ENCODE peak calls at places on chromosomes 1 and 21, in six cellular contexts. X, Q, R, Z, J and F are unnamed samples.

GRCh38 chr1:104932949-104933679 is 1183.4 kb downstream of the AMY1C start:
- DNase-seq in R (no peak), X (no peak), J (no peak), Q (no peak), Z (no peak), F (no peak)

GRCh38 chr1:236568285-236568894 is 35.9 kb downstream of the HEATR1 start:
- DNase-seq in J (no peak), R (no peak), Q (no peak), Z (no peak), X (no peak), F (no peak)

GRCh38 chr1:30981172-30981571 is 72.6 kb upstream of the SDC3 start:
- DNase-seq in Z (no peak), X (no peak), Q (no peak), R (no peak), J (no peak), F (no peak)

GRCh38 chr21:43919871-43920801 is 55.1 kb downstream of the AGPAT3 start:
- DNase-seq in R (no peak), Z (no peak), X (peak), J (no peak), Q (peak), F (no peak)

GRCh38 chr1:92473781-92474495 is 12.8 kb downstream of the GFI1 start:
- DNase-seq in J (no peak), Q (no peak), R (no peak), X (no peak), Z (no peak), F (no peak)

GRCh38 chr1:102836991-102837390 is 271.3 kb downstream of the COL11A1 start:
- DNase-seq in Z (no peak), Q (no peak), R (no peak), J (no peak), X (no peak), F (no peak)

GRCh38 chr1:17724150-17724549 is 31.0 kb upstream of the ACTL8 start:
- DNase-seq in Z (no peak), R (no peak), J (no peak), X (no peak), Q (no peak), F (no peak)

GRCh38 chr1:199218065-199218464 is 579.2 kb downstream of the PTPRC start:
- DNase-seq in J (no peak), Z (no peak), Q (no peak), R (no peak), X (no peak), F (no peak)

GRCh38 chr1:63914706-63915105 is 140.9 kb downstream of the ROR1 start:
- DNase-seq in Z (no peak), R (no peak), X (no peak), J (no peak), Q (no peak), F (no peak)

GRCh38 chr1:237241038-237241437 is 199.1 kb downstream of the RYR2 start:
- DNase-seq in X (no peak), R (no peak), Q (no peak), J (no peak), Z (no peak), F (no peak)

GRCh38 chr1:179816196-179816960 is 61.2 kb downstream of the TOR1AIP2 start:
- DNase-seq in R (no peak), J (no peak), Z (no peak), Q (no peak), X (no peak), F (no peak)

GRCh38 chr1:202173993-202174392 is 13.6 kb upstream of the PTPN7 start:
- DNase-seq in X (no peak), R (no peak), Z (no peak), Q (no peak), J (no peak), F (no peak)

GRCh38 chr1:55474168-55474786 is 259.1 kb upstream of the USP24 start:
- DNase-seq in J (peak), Z (no peak), R (no peak), X (no peak), Q (no peak), F (no peak)

GRCh38 chr1:145887631-145888030 is 2.0 kb upstream of the ANKRD35 start:
- DNase-seq in Q (no peak), J (no peak), R (peak), Z (no peak), X (no peak), F (no peak)

GRCh38 chr1:38477811-38478210 is 381.8 kb downstream of the RRAGC start:
- DNase-seq in Q (no peak), J (no peak), R (no peak), Z (no peak), X (no peak), F (no peak)

GRCh38 chr1:30840904-30841598 is 67.5 kb downstream of the SDC3 start:
- DNase-seq in Q (no peak), X (no peak), J (no peak), Z (no peak), R (no peak), F (no peak)

GRCh38 chr1:78840447-78841251 is 165.9 kb downstream of the ADGRL4 start:
- DNase-seq in X (peak), J (peak), Z (no peak), Q (no peak), R (no peak), F (no peak)

GRCh38 chr1:26094677-26095383 is 16.8 kb upstream of the PDIK1L start:
- DNase-seq in J (peak), Z (no peak), Q (no peak), R (no peak), X (peak), F (no peak)

GRCh38 chr1:165369255-165369848 is 12.8 kb upstream of the LMX1A start:
- DNase-seq in Q (no peak), J (peak), Z (no peak), X (peak), R (peak), F (peak)
- TF ChIP-seq TAF1 in Q (no peak), J (no peak), Z (no peak), X (no peak), R (no peak), F (no peak)

GRCh38 chr1:159014003-159014571 is 4.4 kb downstream of the IFI16 start:
- DNase-seq in Z (no peak), X (no peak), R (no peak), Q (no peak), J (no peak), F (no peak)

GRCh38 chr1:159011701-159012100 is 2.0 kb downstream of the IFI16 start:
- DNase-seq in R (no peak), Q (no peak), X (no peak), J (no peak), Z (no peak), F (no peak)

GRCh38 chr1:159014851-159015250 is 5.1 kb downstream of the IFI16 start:
- DNase-seq in Q (no peak), X (no peak), R (no peak), Z (no peak), J (no peak), F (no peak)

GRCh38 chr1:159010398-159010797 is 691 bp downstream of the IFI16 start:
- DNase-seq in J (no peak), Q (no peak), R (no peak), X (no peak), Z (no peak), F (no peak)

DNA sequence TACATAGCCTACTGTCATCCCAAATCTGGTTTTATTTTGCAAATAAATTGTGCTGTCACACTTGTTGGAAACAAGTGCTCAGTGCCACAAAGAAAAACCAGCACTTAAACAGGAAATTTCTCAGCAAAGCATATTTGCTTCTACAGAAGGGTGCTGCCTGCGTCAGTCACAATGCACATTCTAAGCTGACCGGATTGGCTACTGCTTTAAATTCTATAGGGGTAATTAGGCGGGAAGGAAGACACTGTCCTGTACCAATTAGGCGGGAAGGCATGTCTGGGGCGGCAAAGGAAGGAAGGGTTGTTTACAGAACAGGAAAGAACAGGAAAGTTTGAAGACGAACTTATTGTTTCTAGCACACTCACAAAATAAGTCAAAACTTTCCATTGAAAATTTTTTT is 2.8 kb downstream of the IFI16 start:
- DNase-seq in J (no peak), Z (no peak), R (no peak), Q (peak), X (no peak), F (no peak)
- TF ChIP-seq POLR2A in J (no peak), Z (peak), R (no peak), Q (peak), X (no peak), F (peak)

DNA sequence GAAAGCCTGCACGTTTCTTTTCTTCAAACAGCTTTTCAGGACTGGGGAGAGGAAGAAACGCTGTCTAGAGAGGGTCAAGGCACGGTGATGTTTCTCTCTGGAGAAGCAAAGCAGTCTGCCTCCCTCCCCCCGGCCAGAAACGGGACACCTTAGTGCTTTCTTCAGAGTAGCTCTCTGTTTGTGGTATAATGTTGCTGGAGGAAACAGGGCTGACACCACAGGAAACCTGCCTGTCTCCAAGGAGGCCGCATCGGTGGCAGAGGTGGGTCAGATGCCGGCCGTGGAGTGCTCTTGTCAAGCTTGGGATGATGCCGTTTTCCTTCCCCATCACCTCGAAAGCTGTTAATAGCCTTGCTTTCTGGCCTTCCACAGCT is 139.4 kb downstream of the DHRS3 start:
- DNase-seq in Z (no peak), Q (no peak), R (no peak), J (peak), X (no peak), F (no peak)
- TF ChIP-seq POLR2AphosphoS5 in Z (no peak), Q (no peak), R (no peak), J (no peak), X (no peak), F (no peak)

DNA sequence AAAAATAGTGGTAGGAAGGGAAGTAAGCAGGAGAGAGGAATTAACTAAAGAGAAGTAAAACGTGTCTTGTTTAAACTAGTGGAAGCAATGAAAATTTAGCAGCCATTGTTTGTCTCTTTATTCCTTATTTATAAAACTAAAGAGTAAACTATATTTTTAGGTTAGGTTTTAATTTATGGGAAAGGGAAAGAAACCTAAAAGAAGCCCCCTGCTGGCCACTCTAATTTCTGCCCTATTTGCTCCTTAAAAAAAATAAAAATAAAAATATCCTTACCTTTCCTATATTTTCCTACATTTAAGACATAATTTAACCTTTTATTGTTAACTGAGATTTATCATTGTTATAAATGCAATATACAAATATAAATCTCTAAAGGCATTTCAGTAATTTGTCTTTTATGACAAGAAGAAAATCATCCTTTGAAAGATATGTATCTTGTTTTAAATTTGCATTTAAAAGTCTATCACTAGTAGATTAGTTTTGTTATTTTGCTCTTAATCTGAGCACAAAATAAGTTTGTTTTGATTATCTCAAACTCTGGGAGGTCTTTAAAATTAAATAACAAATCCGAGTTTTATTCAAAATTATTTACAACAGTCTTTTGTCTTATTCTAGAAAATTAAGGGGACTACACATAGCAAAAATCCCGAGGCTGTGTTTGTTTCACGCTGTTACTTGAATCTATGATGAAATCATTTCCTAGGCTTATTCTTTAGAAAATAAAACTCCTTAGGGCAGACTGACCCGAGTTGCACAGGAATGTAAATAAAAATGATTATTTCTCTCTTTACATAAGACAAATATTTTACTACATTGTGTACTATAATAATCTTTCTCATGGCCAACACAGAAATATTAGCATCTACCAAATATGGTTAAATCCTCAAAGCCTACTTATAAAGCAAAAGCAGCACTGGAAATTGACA is 201.7 kb downstream of the NRIP1 start:
- DNase-seq in J (no peak), X (no peak), Z (no peak), R (peak), Q (no peak), F (no peak)
- TF ChIP-seq TAF1 in J (no peak), X (no peak), Z (no peak), R (no peak), Q (no peak), F (no peak)